ENCODE peak calls at places on chromosomes 3 and 15, in seven cellular contexts. R is progenitor cell of endocrine pancreas, P is EL, F is T-helper 2 cell, Q is transverse colon, S is HAP-1, C is astrocyte of the cerebellum. T is an unnamed sample.

GRCh38 chr3:127722104-127722784 is 49.5 kb downstream of the ABTB1 start:
- DNase-seq in S (no peak), P (no peak), R (no peak), C (no peak), Q (no peak), F (no peak), T (no peak)

GRCh38 chr15:65903296-65904073 is 34.2 kb downstream of the RAB11A start:
- DNase-seq in S (no peak), C (no peak), P (peak), R (no peak), Q (no peak), F (no peak), T (no peak)

GRCh38 chr3:105259505-105259904 is 107.2 kb upstream of the ALCAM start:
- DNase-seq in R (no peak), S (no peak), F (no peak), P (no peak), Q (no peak), C (no peak), T (no peak)

GRCh38 chr15:67080900-67081431 is 15.6 kb downstream of the SMAD3 start:
- DNase-seq in S (no peak), P (peak), F (no peak), C (no peak), Q (no peak), R (no peak), T (no peak)

GRCh38 chr3:124492824-124493223 is 237.4 kb upstream of the UMPS start:
- DNase-seq in F (no peak), Q (peak), S (peak), P (peak), R (no peak), C (no peak), T (peak)

GRCh38 chr3:48135773-48136495 is 52.3 kb downstream of the CDC25A start:
- DNase-seq in F (no peak), Q (no peak), R (no peak), S (no peak), C (no peak), P (peak), T (no peak)

GRCh38 chr3:141436180-141436579 is 50.6 kb upstream of the RASA2 start:
- DNase-seq in F (no peak), P (no peak), S (no peak), R (no peak), C (no peak), Q (no peak), T (no peak)

GRCh38 chr15:77022646-77023575 is 28.0 kb downstream of the PSTPIP1 start:
- DNase-seq in R (no peak), S (peak), C (no peak), F (no peak), Q (no peak), P (no peak), T (no peak)

GRCh38 chr3:14913926-14914776 is 33.2 kb upstream of the NR2C2 start:
- DNase-seq in F (no peak), S (no peak), P (no peak), Q (no peak), C (no peak), R (no peak), T (peak)

GRCh38 chr3:74643636-74644035 is 29.2 kb upstream of the CNTN3 start:
- DNase-seq in R (no peak), F (no peak), S (no peak), Q (peak), P (peak), C (no peak), T (peak)

GRCh38 chr3:134900482-134900881 is 105.4 kb downstream of the EPHB1 start:
- DNase-seq in P (no peak), F (no peak), C (no peak), Q (no peak), R (no peak), S (no peak), T (no peak)

GRCh38 chr3:144866504-144866903 is 894.9 kb downstream of the DIPK2A start:
- DNase-seq in Q (no peak), R (no peak), S (no peak), C (no peak), F (no peak), P (no peak), T (no peak)

GRCh38 chr3:47852604-47853397 is 49.9 kb downstream of the DHX30 start:
- DNase-seq in Q (no peak), R (no peak), P (no peak), S (no peak), C (no peak), F (no peak), T (peak)

GRCh38 chr15:67133738-67134576 is 68.6 kb downstream of the SMAD3 start:
- DNase-seq in F (peak), R (no peak), P (no peak), C (peak), Q (peak), S (no peak), T (no peak)

GRCh38 chr3:39146083-39146501 is 7.3 kb downstream of the CSRNP1 start:
- DNase-seq in P (no peak), F (no peak), S (no peak), C (no peak), Q (peak), R (no peak), T (no peak)

GRCh38 chr3:45647148-45647619 is 42.0 kb upstream of the SACM1L start:
- DNase-seq in F (no peak), P (peak), C (peak), R (no peak), S (no peak), Q (no peak), T (no peak)

GRCh38 chr15:34853001-34853758 is 57.8 kb upstream of the ACTC1 start:
- DNase-seq in Q (no peak), R (no peak), S (no peak), C (no peak), P (no peak), F (no peak), T (no peak)

GRCh38 chr3:159139326-159139725 is 337.5 kb downstream of the MFSD1 start:
- DNase-seq in C (no peak), F (no peak), Q (no peak), S (no peak), R (no peak), P (no peak), T (no peak)

GRCh38 chr3:100107227-100107626 is 7.1 kb downstream of the FILIP1L start:
- DNase-seq in Q (no peak), R (no peak), P (no peak), F (no peak), C (no peak), S (no peak), T (no peak)